ENCODE peak calls at places on chromosomes 4 and X, in six cellular contexts. T, Y, C, B, P and H are unnamed samples.

GRCh38 chrX:2928127-2928582 is 984 bp downstream of the ARSD start:
- DNase-seq in T (no peak), Y (peak; percentile 47), C (no peak), B (no peak), P (no peak), H (no peak)

GRCh38 chr4:761739-762138 is 56.1 kb downstream of the PCGF3 start:
- DNase-seq in T (no peak), Y (no peak), C (no peak), B (no peak), P (no peak), H (no peak)

GRCh38 chr4:24742773-24743676 is 52.3 kb upstream of the SOD3 start:
- DNase-seq in T (no peak), Y (no peak), C (no peak), B (no peak), P (peak; percentile 10), H (no peak)

GRCh38 chrX:29215251-29215650 is 628.0 kb downstream of the IL1RAPL1 start:
- DNase-seq in T (no peak), Y (no peak), C (no peak), B (no peak), P (no peak), H (no peak)

GRCh38 chr4:103046416-103047290 is 27.1 kb upstream of the SLC9B1 start:
- DNase-seq in T (peak; percentile 71), Y (peak; percentile 12), C (peak; percentile 41), B (peak; percentile 13), P (peak; percentile 10), H (no peak)

GRCh38 chr4:13611283-13611842 is 16.2 kb downstream of the BOD1L1 start:
- DNase-seq in T (peak; percentile 17), Y (no peak), C (no peak), B (no peak), P (no peak), H (no peak)

GRCh38 chrX:68833855-68834331 is 5.1 kb downstream of the EFNB1 start:
- DNase-seq in T (no peak), Y (no peak), C (no peak), B (no peak), P (no peak), H (no peak)

GRCh38 chrX:49155243-49155899 is 7.2 kb upstream of the MAGIX start:
- DNase-seq in T (peak; percentile 63), Y (peak; percentile 54), C (peak; percentile 16), B (peak; percentile 38), P (peak; percentile 34), H (peak; percentile 13)

GRCh38 chrX:134971926-134972325 is 18.9 kb upstream of the SMIM10 start:
- DNase-seq in T (no peak), Y (no peak), C (peak; percentile 19), B (no peak), P (no peak), H (no peak)

GRCh38 chr4:169594560-169595195 is 17.7 kb downstream of the NEK1 start:
- DNase-seq in T (no peak), Y (no peak), C (no peak), B (no peak), P (no peak), H (no peak)

GRCh38 chr4:80912350-80912749 is 118.2 kb upstream of the BMP3 start:
- DNase-seq in T (no peak), Y (no peak), C (no peak), B (no peak), P (no peak), H (no peak)

GRCh38 chr4:104015680-104016079 is 295.9 kb upstream of the TACR3 start:
- DNase-seq in T (no peak), Y (no peak), C (no peak), B (no peak), P (peak; percentile 6), H (no peak)

GRCh38 chr4:33911951-33912350 is 2332.4 kb downstream of the ARAP2 start:
- DNase-seq in T (no peak), Y (no peak), C (no peak), B (no peak), P (no peak), H (no peak)

GRCh38 chr4:84565951-84566350 is 17.0 kb upstream of the CDS1 start:
- DNase-seq in T (no peak), Y (no peak), C (no peak), B (no peak), P (no peak), H (no peak)

GRCh38 chr4:185566972-185567749 is 31.9 kb upstream of the PDLIM3 start:
- DNase-seq in T (no peak), Y (peak; percentile 27), C (peak; percentile 79), B (no peak), P (no peak), H (no peak)

GRCh38 chrX:41963348-41963747 is 40.0 kb upstream of the CASK start:
- DNase-seq in T (no peak), Y (no peak), C (no peak), B (no peak), P (no peak), H (no peak)

GRCh38 chr4:47972181-47972580 is 44.3 kb downstream of the CNGA1 start:
- DNase-seq in T (no peak), Y (no peak), C (no peak), B (no peak), P (no peak), H (no peak)

GRCh38 chr4:41058426-41058825 is 155.9 kb downstream of the APBB2 start:
- DNase-seq in T (no peak), Y (no peak), C (peak; percentile 57), B (no peak), P (no peak), H (no peak)

GRCh38 chr4:74109116-74109791 is 10.3 kb upstream of the CXCL2 start:
- DNase-seq in T (no peak), Y (peak; percentile 29), C (peak; percentile 95), B (no peak), P (no peak), H (no peak)

GRCh38 chr4:110970642-110971041 is 347.8 kb upstream of the PITX2 start:
- DNase-seq in T (peak; percentile 0), Y (peak; percentile 19), C (peak; percentile 66), B (peak; percentile 0), P (peak; percentile 1), H (no peak)

GRCh38 chrX:6778547-6779231 is 243.8 kb upstream of the VCX3A start:
- DNase-seq in T (no peak), Y (no peak), C (no peak), B (no peak), P (no peak), H (no peak)

GRCh38 chrX:45757272-45757671 is 556.6 kb upstream of the DIPK2B start:
- DNase-seq in T (no peak), Y (no peak), C (no peak), B (no peak), P (no peak), H (no peak)

GRCh38 chrX:80648023-80648422 is 161.7 kb downstream of the BRWD3 start:
- DNase-seq in T (no peak), Y (no peak), C (no peak), B (no peak), P (no peak), H (no peak)

GRCh38 chr4:10738826-10739489 is 54.4 kb upstream of the CLNK start:
- DNase-seq in T (no peak), Y (no peak), C (no peak), B (no peak), P (no peak), H (no peak)

GRCh38 chr4:3434891-3435683 is 6.7 kb upstream of the HGFAC start:
- DNase-seq in T (no peak), Y (no peak), C (no peak), B (no peak), P (no peak), H (no peak)